ENCODE peak calls at places on chromosomes 12 and 14, in seven cellular contexts. Q, L, Z, I, A, P and R are unnamed samples.

GRCh38 chr14:22159049-22159448 is 430.0 kb downstream of the DAD1 start:
- DNase-seq in Z (no peak), P (peak), Q (no peak), L (no peak), A (no peak), I (no peak), R (no peak)

GRCh38 chr12:58602736-58603135 is 317.6 kb downstream of the LRIG3 start:
- DNase-seq in Q (no peak), P (no peak), A (no peak), Z (no peak), I (no peak), L (no peak), R (no peak)

GRCh38 chr14:89540830-89541470 is 123.9 kb upstream of the FOXN3 start:
- DNase-seq in Q (peak), L (no peak), A (no peak), Z (no peak), P (peak), I (no peak), R (no peak)

GRCh38 chr14:53881161-53881846 is 75.3 kb downstream of the BMP4 start:
- DNase-seq in P (no peak), I (no peak), Z (no peak), Q (peak), A (no peak), L (peak), R (no peak)

GRCh38 chr14:103847954-103848719 is 762 bp upstream of the PPP1R13B start:
- DNase-seq in I (no peak), L (peak), Z (peak), Q (no peak), P (no peak), A (peak), R (no peak)

GRCh38 chr12:72957454-72957853 is 685.3 kb downstream of the TRHDE start:
- DNase-seq in I (no peak), P (peak), A (no peak), Z (no peak), Q (peak), L (no peak), R (no peak)

GRCh38 chr14:69259531-69260245 is at the start of gene GALNT16:
- DNase-seq in Z (peak), I (no peak), L (no peak), A (no peak), Q (peak), P (no peak), R (no peak)

GRCh38 chr12:77213316-77213715 is 147.9 kb upstream of the E2F7 start:
- DNase-seq in L (no peak), Q (peak), I (no peak), A (peak), Z (no peak), P (no peak), R (no peak)

GRCh38 chr12:26473291-26473690 is 277.9 kb downstream of the SSPN start:
- DNase-seq in L (no peak), A (no peak), Z (no peak), Q (peak), P (peak), I (no peak), R (no peak)

GRCh38 chr14:20415723-20416622 is 2.7 kb upstream of the TEP1 start:
- DNase-seq in I (peak), P (peak), L (peak), Z (no peak), A (peak), Q (peak), R (no peak)

GRCh38 chr14:91830777-91831176 is 36.6 kb downstream of the TC2N start:
- DNase-seq in P (peak), L (no peak), I (no peak), Q (no peak), A (no peak), Z (no peak), R (peak)

GRCh38 chr12:106110626-106111300 is 28.0 kb downstream of the NUAK1 start:
- DNase-seq in I (no peak), Q (no peak), P (no peak), Z (no peak), A (no peak), L (no peak), R (no peak)
- H3K27ac ChIP-seq in I (no peak), Q (no peak), P (no peak), Z (no peak), A (peak), L (no peak), R (peak)

GRCh38 chr12:92505373-92506340 is 197.1 kb upstream of the PLEKHG7 start:
- DNase-seq in L (no peak), Z (peak), I (no peak), P (no peak), A (peak), Q (peak), R (peak)
- H3K27ac ChIP-seq in L (peak), Z (peak), I (no peak), P (no peak), A (peak), Q (no peak), R (peak)

DNA sequence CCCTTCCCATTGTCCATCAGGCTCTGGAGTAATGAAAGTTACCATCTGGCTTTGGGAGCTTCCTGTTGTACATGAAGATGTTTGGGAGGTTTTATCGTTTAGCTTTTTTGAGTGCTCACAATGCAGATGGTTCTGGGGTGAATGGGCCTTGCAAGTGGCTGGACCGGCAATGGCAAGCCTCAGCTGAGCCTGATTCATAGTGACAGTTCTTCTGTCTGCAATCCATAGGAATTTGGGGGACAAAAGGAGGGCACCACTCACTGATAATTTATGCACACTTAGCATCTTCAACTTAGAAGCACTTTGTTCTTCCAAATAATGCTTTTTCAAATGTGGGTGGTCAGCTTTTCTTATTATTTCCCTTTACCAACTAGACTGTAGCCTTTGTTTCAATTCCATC is 125.7 kb downstream of the GPR135 start:
- DNase-seq in I (no peak), Z (no peak), A (no peak), P (no peak), L (no peak), Q (no peak), R (no peak)
- H3K27ac ChIP-seq in I (no peak), Z (no peak), A (peak), P (no peak), L (no peak), Q (no peak), R (no peak)

GRCh38 chr14:104894331-104895206 is 29.5 kb downstream of the CEP170B start:
- DNase-seq in Q (no peak), A (peak), P (no peak), L (no peak), Z (no peak), I (no peak), R (no peak)
- H3K27ac ChIP-seq in Q (no peak), A (no peak), P (no peak), L (no peak), Z (no peak), I (no peak), R (no peak)

GRCh38 chr12:49365542-49365941 is 1.7 kb upstream of the SPATS2 start:
- DNase-seq in Z (no peak), A (no peak), P (peak), Q (peak), L (no peak), I (no peak), R (no peak)
- H3K27ac ChIP-seq in Z (no peak), A (no peak), P (peak), Q (peak), L (no peak), I (peak), R (no peak)

GRCh38 chr12:28543021-28543890 is 353.0 kb downstream of the CCDC91 start:
- DNase-seq in I (no peak), A (no peak), Q (no peak), Z (no peak), P (no peak), L (no peak), R (no peak)
- H3K27ac ChIP-seq in I (no peak), A (peak), Q (no peak), Z (no peak), P (no peak), L (no peak), R (no peak)